ENCODE peak calls at places on chromosomes 12 and 14, in four cellular contexts. J, R, D and F are unnamed samples. For H3K36me3 and H3K4me1, the result is how much of the 10 kb centered on the place peaks cover.

GRCh38 chr14:51248041-51248987 is 8.3 kb downstream of the TMX1 start:
- DNase-seq in R (no peak), D (no peak), J (no peak), F (no peak)

GRCh38 chr14:65279510-65279909 is 133.0 kb upstream of the FUT8 start:
- DNase-seq in R (no peak), J (no peak), D (no peak), F (no peak)

GRCh38 chr12:126784328-126784921 is 1482.5 kb upstream of the TMEM132C start:
- DNase-seq in D (peak), J (no peak), R (no peak), F (peak)

GRCh38 chr12:70719672-70720420 is 82.6 kb upstream of the PTPRB start:
- DNase-seq in J (peak), R (no peak), D (no peak), F (no peak)

GRCh38 chr14:58100735-58101368 is 51.2 kb downstream of the ARMH4 start:
- DNase-seq in R (no peak), D (no peak), J (no peak), F (no peak)

GRCh38 chr12:105228494-105228893 is 7.5 kb downstream of the APPL2 start:
- DNase-seq in R (no peak), D (no peak), J (no peak), F (no peak)

GRCh38 chr14:41872906-41873305 is 266.2 kb downstream of the LRFN5 start:
- DNase-seq in J (no peak), D (no peak), R (no peak), F (no peak)

GRCh38 chr12:15001733-15002471 is 29.1 kb downstream of the PDE6H start:
- DNase-seq in R (peak), J (peak), D (peak), F (peak)

GRCh38 chr14:96304956-96305355 is 48.9 kb downstream of the BDKRB1 start:
- DNase-seq in R (no peak), D (no peak), J (no peak), F (no peak)

GRCh38 chr12:41743835-41744234 is 400.8 kb downstream of the GXYLT1 start:
- DNase-seq in D (no peak), R (no peak), J (no peak), F (no peak)

GRCh38 chr14:92516344-92516965 is 2.9 kb downstream of the RIN3 start:
- DNase-seq in J (peak), R (no peak), D (no peak), F (peak)

GRCh38 chr12:101671157-101671791 is 26.2 kb upstream of the CHPT1 start:
- DNase-seq in R (no peak), D (no peak), J (no peak), F (peak)

GRCh38 chr12:56601503-56601902 is 28.6 kb downstream of the BAZ2A start:
- DNase-seq in R (no peak), D (no peak), J (no peak), F (no peak)

GRCh38 chr14:105067140-105067968 is 2.1 kb upstream of the GPR132 start:
- DNase-seq in R (no peak), J (peak), D (no peak), F (peak)

GRCh38 chr14:58725226-58725625 is 87.5 kb downstream of the DACT1 start:
- DNase-seq in R (no peak), D (no peak), J (no peak), F (no peak)

GRCh38 chr12:6076776-6077700 is 47.4 kb downstream of the VWF start:
- DNase-seq in R (no peak), J (no peak), D (no peak), F (no peak)

GRCh38 chr12:108696111-108696995 is 35.0 kb downstream of the CORO1C start:
- DNase-seq in D (no peak), R (peak), J (no peak), F (no peak)
- H3K36me3 ChIP-seq in D (under half), R (under half), J (under half), F (under half)

GRCh38 chr14:73738518-73739173 is 24.5 kb upstream of the PNMA1 start:
- DNase-seq in R (no peak), J (no peak), D (no peak), F (no peak)

GRCh38 chr14:73739174-73739898 is 25.2 kb upstream of the PNMA1 start:
- DNase-seq in J (no peak), D (no peak), R (no peak), F (no peak)

GRCh38 chr14:73740921-73741326 is 26.7 kb upstream of the PNMA1 start:
- DNase-seq in J (peak), D (peak), R (peak), F (peak)

GRCh38 chr14:73741386-73741875 is 27.2 kb upstream of the PNMA1 start:
- DNase-seq in R (peak), J (peak), D (peak), F (peak)

DNA sequence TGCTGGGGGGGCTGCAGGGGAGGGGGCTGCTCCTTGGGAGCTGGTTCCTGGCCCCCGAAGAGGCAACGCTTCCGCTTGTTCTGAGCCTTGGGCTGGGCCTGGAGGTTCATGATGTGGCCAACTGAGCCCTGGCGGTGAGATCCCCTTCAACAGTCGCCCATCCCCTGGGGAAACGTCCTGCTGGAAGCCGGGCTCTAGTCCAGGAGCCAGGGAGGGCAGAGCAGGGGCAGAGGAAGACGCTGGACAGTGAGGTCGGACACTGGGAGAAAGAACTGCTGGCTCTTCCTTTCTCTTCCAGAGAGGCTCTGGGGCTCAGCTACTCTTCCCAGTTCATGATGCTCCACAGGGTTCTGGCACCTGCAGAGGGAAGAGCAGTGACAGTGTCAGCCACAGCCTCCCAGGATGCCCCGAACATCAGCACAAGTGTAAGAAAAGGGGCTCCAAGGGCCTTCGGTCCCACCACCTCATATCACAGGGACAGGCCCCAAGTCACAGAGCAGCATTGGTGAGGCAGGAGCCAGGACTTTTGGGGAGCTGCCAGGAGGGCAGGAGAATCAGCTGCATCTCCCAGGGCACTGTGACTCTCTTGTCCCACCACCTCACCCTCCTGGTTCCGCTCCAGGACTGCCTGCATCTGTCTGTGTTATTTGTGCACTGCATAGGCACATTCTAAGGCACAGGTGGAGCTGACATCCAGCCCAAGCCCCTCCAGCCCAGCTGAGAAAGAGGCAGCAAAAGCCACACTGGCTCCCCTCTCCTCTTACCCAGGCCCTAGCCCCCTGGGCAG is 25.9 kb upstream of the PNMA1 start:
- DNase-seq in D (no peak), R (no peak), J (no peak), F (no peak)
- H3K4me1 ChIP-seq in D (half or more), R (under half), J (under half), F (half or more)

DNA sequence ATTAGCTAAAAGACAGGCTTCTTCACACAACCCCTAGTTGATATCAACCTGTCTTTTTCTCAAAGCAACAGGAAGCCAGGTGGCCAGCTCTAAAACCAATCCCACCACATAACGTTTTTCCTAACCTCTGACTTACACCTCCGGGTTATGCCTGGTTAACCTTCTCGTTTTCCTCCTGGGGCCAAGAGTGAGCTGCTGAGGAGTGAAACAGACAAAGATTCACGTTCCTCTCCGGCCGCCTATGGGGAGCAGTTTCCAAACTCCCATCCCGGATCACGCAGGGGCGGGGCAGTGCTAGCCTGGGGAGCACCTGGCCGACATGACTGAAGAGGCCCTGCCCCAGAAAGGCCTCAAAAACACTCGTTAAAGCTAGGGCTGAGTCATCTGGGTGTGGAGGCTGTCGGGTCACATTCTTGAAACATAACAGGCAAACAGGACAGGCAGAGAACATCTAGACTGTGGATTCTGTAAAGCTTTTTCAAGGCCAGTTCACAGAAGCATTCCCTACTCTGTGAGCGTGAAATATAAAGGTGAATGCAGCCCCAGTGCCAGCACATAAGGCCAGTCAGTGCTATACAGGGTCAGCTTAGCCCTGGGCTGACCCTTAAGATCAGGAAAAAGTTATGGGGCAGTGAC is 25.9 kb upstream of the LGALS3 start:
- DNase-seq in D (peak), J (peak), R (peak), F (peak)
- H3K36me3 ChIP-seq in D (under half), J (under half), R (under half), F (under half)

DNA sequence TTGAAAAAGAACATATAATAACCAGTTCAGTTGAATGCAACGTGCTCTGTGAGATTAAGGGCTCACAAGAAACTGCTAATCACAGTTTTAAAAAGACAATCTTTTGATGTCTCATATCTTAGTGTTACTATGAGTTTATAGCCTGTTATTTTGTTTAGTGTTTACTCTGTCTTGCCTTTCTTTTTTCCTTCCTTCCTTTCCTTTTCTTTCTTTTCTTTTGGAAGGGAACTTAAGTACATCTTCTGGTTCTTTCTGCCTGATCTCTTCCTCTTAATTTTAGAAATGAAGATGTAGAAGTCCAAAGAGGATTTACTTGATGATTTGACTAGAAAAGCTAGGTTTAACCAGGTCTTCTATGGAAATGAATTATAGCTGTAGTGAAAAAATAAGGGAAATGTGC is 38.2 kb downstream of the WNK1 start:
- DNase-seq in R (no peak), J (no peak), D (no peak), F (no peak)
- H3K4me1 ChIP-seq in R (under half), J (under half), D (under half), F (under half)

DNA sequence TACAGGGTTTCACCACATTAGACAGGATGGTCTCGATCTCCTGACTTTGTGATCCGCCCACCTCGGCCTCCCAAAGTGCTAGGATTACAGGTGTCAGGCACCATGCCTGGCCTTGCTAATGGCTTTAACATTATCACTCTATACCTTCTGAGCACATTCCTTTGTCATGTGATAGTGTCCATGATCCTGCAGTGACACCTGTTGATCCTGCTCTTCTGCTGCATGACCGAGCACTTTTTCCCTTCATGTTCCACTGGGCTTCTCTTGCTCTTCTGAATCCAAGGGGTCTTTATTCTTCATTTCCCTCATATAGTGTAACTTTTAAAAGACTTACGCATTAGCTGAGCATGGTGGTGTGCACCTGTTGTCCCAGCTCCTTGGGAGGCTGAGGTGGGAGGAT is 11.6 kb downstream of the ZNF268 start:
- DNase-seq in J (no peak), R (no peak), D (no peak), F (no peak)
- H3K36me3 ChIP-seq in J (under half), R (under half), D (half or more), F (half or more)

GRCh38 chr14:69695664-69696527 is 71.0 kb upstream of the SRSF5 start:
- DNase-seq in R (peak), D (peak), J (no peak), F (peak)

GRCh38 chr14:69692542-69693053 is 74.3 kb upstream of the SRSF5 start:
- DNase-seq in J (no peak), D (no peak), R (no peak), F (no peak)

GRCh38 chr14:69694730-69695663 is 71.9 kb upstream of the SRSF5 start:
- DNase-seq in J (no peak), R (no peak), D (no peak), F (no peak)

GRCh38 chr14:69693145-69693544 is 73.8 kb upstream of the SRSF5 start:
- DNase-seq in R (peak), D (peak), J (no peak), F (no peak)

DNA sequence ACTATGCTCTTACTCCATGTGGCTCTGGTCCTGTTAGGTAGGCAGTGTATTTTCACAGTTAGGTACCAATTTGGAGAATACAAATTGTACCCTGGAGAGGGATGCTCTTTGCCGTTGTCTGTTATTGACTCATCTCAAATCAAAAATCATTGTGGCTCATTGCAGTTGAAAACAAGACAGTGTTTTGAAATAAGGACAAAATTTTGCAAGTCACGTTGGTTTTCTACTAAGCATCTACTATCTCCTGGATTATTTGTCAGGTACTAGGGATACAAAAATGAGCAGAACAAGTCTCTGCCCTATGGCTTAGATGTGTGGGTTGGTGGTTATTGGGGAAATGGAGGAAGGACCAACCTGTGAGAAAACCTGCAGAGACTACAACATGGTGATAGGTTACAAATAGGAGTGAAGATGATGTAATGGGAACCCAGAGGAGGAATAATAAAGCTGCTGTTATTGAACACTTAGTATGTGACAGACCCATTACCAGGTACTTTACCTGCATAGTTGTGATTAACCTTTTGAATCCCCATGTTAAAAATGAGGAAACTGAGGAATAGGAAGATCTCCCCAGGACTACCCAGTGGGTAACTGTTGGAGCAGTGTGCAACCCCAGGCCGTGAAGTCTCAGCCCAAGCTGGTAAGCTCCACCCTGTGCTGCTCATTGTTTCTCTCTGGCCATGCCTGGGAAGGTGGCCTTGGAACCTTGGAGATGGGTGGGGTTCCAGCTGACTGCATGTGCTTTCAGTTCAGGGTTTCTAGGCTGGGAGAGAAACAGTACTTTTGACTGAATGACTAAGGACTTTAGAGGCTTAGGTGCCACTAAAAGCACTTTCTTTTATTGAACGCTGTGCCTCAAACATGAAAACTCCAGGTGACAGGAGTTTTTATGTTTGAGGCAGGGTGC is 72.9 kb upstream of the SRSF5 start:
- DNase-seq in R (peak), D (peak), J (no peak), F (peak)
- H3K4me1 ChIP-seq in R (under half), D (half or more), J (under half), F (half or more)

DNA sequence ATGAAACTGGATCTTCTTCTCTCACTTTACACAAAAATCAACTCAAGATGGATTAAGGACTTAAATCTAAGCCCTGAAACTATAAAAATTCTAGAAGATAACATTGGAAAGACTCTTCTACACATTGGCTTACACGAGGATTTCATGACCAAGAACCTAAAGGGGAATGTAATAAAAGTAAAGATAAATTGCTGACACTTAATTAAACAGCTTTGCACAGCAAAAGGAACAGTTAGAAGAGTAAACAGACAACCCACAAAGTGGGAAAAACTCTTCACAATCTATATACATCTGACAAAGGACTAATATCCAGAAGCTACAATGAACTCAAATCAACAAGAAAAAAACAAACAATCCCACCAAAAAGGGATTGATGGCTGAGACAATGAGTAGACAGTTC is 74.4 kb downstream of the BLTP3B start:
- DNase-seq in J (no peak), R (no peak), D (no peak), F (no peak)
- H3K36me3 ChIP-seq in J (under half), R (under half), D (under half), F (under half)

GRCh38 chr12:615620-616019 is 47.6 kb downstream of the NINJ2 start:
- DNase-seq in R (no peak), D (no peak), J (no peak), F (no peak)

GRCh38 chr12:619346-619745 is 43.9 kb downstream of the NINJ2 start:
- DNase-seq in R (no peak), J (no peak), D (no peak), F (no peak)

GRCh38 chr12:622420-622819 is 40.8 kb downstream of the NINJ2 start:
- DNase-seq in R (no peak), J (no peak), D (no peak), F (no peak)

GRCh38 chr12:617304-617915 is 45.8 kb downstream of the NINJ2 start:
- DNase-seq in J (peak), R (peak), D (peak), F (no peak)

GRCh38 chr12:618626-619025 is 44.6 kb downstream of the NINJ2 start:
- DNase-seq in J (no peak), R (no peak), D (no peak), F (no peak)
- H3K4me1 ChIP-seq in J (under half), R (under half), D (under half), F (under half)

GRCh38 chr12:111503116-111503515 is 96.0 kb downstream of the ATXN2 start:
- DNase-seq in J (no peak), R (no peak), D (no peak), F (no peak)
- H3K36me3 ChIP-seq in J (under half), R (under half), D (under half), F (under half)

GRCh38 chr12:122886161-122886560 is 9.8 kb downstream of the VPS37B start:
- DNase-seq in D (no peak), J (no peak), R (no peak), F (no peak)
- H3K4me1 ChIP-seq in D (half or more), J (under half), R (under half), F (half or more)